ENCODE peak calls at places on chromosomes 13 and 19, in four cellular contexts. N is heart left ventricle, W is pancreas, D is IMR-90. M is an unnamed sample.

GRCh38 chr19:750640-751423 is at the start of gene MISP:
- DNase-seq in N (no peak), W (peak; percentile 72), D (no peak), M (no peak)

GRCh38 chr13:50574731-50575130 is 268.8 kb downstream of the DLEU7 start:
- DNase-seq in N (no peak), W (no peak), D (no peak), M (no peak)

GRCh38 chr19:51020988-51021651 is 1.6 kb upstream of the KLK10 start:
- DNase-seq in N (no peak), W (no peak), D (peak; percentile 51), M (no peak)

GRCh38 chr19:37999309-38000213 is 92.6 kb downstream of the SIPA1L3 start:
- DNase-seq in N (peak; percentile 69), W (no peak), D (peak; percentile 98), M (no peak)

GRCh38 chr19:3667766-3668165 is 32.5 kb downstream of the PIP5K1C start:
- DNase-seq in N (no peak), W (no peak), D (no peak), M (no peak)

GRCh38 chr13:110869805-110870706 is 44.8 kb downstream of the ANKRD10 start:
- DNase-seq in N (peak; percentile 87), W (peak; percentile 76), D (peak; percentile 100), M (no peak)

GRCh38 chr13:45292176-45292575 is 48.8 kb downstream of the TPT1 start:
- DNase-seq in N (no peak), W (no peak), D (no peak), M (no peak)

GRCh38 chr19:10514211-10515145 is 2.8 kb downstream of the S1PR5 start:
- DNase-seq in N (no peak), W (no peak), D (no peak), M (no peak)

GRCh38 chr13:41696163-41697003 is 239.0 kb downstream of the RGCC start:
- DNase-seq in N (no peak), W (no peak), D (peak; percentile 92), M (no peak)

GRCh38 chr13:90700340-90700739 is 647.1 kb upstream of the MIR17HG start:
- DNase-seq in N (no peak), W (no peak), D (no peak), M (no peak)

GRCh38 chr19:35144600-35145436 is 1.8 kb downstream of the FXYD7 start:
- DNase-seq in N (no peak), W (no peak), D (no peak), M (no peak)

GRCh38 chr19:22945560-22945959 is 57.4 kb downstream of the ZNF728 start:
- DNase-seq in N (no peak), W (no peak), D (peak; percentile 16), M (no peak)
- H3K9me3 ChIP-seq in N (peaks cover 81% of the 10 kb centered on the region), W (peaks cover 5% of the 10 kb centered on the region), D (peaks cover 19% of the 10 kb centered on the region), M (peaks cover 3% of the 10 kb centered on the region)

GRCh38 chr19:14542721-14543328 is 13.4 kb downstream of the TECR start:
- DNase-seq in N (peak; percentile 55), W (no peak), D (no peak), M (no peak)

GRCh38 chr19:14544977-14545715 is 15.8 kb downstream of the TECR start:
- DNase-seq in N (peak; percentile 85), W (no peak), D (no peak), M (no peak)

GRCh38 chr19:14545716-14546082 is 16.3 kb downstream of the TECR start:
- DNase-seq in N (no peak), W (no peak), D (no peak), M (no peak)

GRCh38 chr19:14540741-14541525 is 11.5 kb downstream of the TECR start:
- DNase-seq in N (no peak), W (no peak), D (no peak), M (no peak)

GRCh38 chr19:14544047-14544446 is 14.7 kb downstream of the TECR start:
- DNase-seq in N (no peak), W (no peak), D (no peak), M (no peak)
- H3K9me3 ChIP-seq in N (no peaks in the 10 kb centered on the region), W (no peaks in the 10 kb centered on the region), D (no peaks in the 10 kb centered on the region), M (no peaks in the 10 kb centered on the region)

GRCh38 chr19:6935069-6935468 is 47.7 kb downstream of the ADGRE1 start:
- DNase-seq in N (no peak), W (no peak), D (no peak), M (no peak)
- H3K9me3 ChIP-seq in N (peaks cover 12% of the 10 kb centered on the region), W (no peaks in the 10 kb centered on the region), D (peaks cover 14% of the 10 kb centered on the region), M (no peaks in the 10 kb centered on the region)

GRCh38 chr13:105804561-105805190 is 730.8 kb downstream of the EFNB2 start:
- DNase-seq in N (no peak), W (no peak), D (peak; percentile 59), M (no peak)
- H3K9me3 ChIP-seq in N (no peaks in the 10 kb centered on the region), W (no peaks in the 10 kb centered on the region), D (no peaks in the 10 kb centered on the region), M (no peaks in the 10 kb centered on the region)

GRCh38 chr19:56912406-56912805 is 71.9 kb upstream of the PEG3 start:
- DNase-seq in N (no peak), W (no peak), D (no peak), M (no peak)
- H3K9me3 ChIP-seq in N (peaks cover 19% of the 10 kb centered on the region), W (no peaks in the 10 kb centered on the region), D (peaks cover 38% of the 10 kb centered on the region), M (peaks cover under 1% of the 10 kb centered on the region)

DNA sequence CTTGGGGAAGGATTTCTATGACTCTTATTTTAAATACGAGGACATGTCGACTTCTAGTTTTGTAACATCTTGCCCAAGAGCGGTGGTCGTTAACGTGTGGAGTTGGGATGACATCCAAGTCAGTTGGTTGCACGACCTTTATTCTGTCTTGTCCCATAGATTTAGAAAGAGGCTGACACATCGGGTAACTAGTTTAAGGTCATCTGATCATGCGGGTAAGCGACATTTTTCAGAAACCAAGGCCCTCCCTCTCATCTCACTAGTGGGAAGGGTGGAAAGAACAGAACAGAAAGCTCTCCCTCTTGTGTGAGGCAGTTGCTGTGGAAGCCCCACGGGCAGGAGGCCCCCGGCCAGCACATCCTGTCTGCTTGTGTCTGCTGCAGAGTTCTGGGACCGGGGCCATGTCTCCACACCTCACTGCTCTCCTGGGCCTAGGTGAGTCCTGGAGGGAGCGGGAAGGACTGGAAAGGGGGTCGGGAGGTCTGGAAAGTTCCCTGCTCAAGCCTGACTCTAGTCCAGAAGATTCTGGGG is at the start of gene LAIR2:
- DNase-seq in N (no peak), W (no peak), D (no peak), M (no peak)
- H3K9me3 ChIP-seq in N (no peaks in the 10 kb centered on the region), W (no peaks in the 10 kb centered on the region), D (peaks cover 14% of the 10 kb centered on the region), M (no peaks in the 10 kb centered on the region)

DNA sequence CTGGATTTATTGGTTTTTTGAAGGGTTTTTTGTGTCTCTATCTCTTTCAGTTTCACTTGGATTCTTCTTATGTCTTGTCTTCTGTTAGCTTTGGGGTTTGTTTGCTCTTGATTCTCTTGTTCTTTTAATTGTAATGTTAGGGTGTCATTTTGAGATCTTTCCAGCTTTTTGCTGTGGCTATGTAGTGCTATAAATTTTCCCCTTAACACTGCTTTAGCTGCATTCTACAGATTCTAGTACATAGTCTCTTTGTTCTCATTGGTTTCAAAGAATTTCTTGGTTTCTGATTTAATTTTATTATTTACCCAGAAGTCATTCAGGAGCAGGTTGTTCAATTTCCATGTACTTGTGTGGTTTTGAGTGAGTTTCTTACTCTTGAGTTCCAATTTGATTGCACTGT is 24.6 kb downstream of the ZNF430 start:
- DNase-seq in N (no peak), W (no peak), D (no peak), M (no peak)
- H3K9me3 ChIP-seq in N (peaks cover 48% of the 10 kb centered on the region), W (no peaks in the 10 kb centered on the region), D (peaks cover 9% of the 10 kb centered on the region), M (peaks cover 17% of the 10 kb centered on the region)

GRCh38 chr19:53212703-53213320 is 19.7 kb upstream of the ZNF665 start:
- DNase-seq in N (no peak), W (no peak), D (no peak), M (no peak)
- H3K9me3 ChIP-seq in N (peaks cover 100% of the 10 kb centered on the region), W (peaks cover 26% of the 10 kb centered on the region), D (peaks cover 72% of the 10 kb centered on the region), M (peaks cover 43% of the 10 kb centered on the region)

DNA sequence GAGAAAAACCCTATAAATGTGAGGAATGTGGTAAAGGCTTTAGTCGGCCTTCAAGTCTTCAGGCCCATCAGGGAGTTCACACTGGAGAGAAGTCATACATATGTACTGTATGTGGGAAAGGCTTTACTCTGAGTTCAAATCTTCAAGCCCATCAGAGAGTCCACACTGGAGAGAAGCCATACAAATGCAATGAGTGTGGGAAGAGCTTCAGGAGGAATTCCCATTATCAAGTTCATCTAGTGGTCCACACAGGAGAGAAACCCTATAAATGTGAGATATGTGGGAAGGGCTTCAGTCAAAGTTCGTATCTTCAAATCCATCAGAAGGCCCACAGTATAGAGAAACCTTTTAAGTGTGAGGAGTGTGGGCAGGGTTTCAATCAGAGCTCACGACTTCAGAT is 11.7 kb downstream of the ZNF226 start:
- DNase-seq in N (no peak), W (no peak), D (no peak), M (no peak)
- H3K9me3 ChIP-seq in N (peaks cover 100% of the 10 kb centered on the region), W (peaks cover 3% of the 10 kb centered on the region), D (peaks cover 65% of the 10 kb centered on the region), M (peaks cover 61% of the 10 kb centered on the region)

GRCh38 chr19:43847884-43848283 is 20.8 kb downstream of the ZNF283 start:
- DNase-seq in N (no peak), W (no peak), D (no peak), M (no peak)

GRCh38 chr19:43839139-43839538 is 12.0 kb downstream of the ZNF283 start:
- DNase-seq in N (no peak), W (no peak), D (no peak), M (no peak)

GRCh38 chr19:43847246-43847645 is 20.1 kb downstream of the ZNF283 start:
- DNase-seq in N (no peak), W (no peak), D (no peak), M (no peak)

DNA sequence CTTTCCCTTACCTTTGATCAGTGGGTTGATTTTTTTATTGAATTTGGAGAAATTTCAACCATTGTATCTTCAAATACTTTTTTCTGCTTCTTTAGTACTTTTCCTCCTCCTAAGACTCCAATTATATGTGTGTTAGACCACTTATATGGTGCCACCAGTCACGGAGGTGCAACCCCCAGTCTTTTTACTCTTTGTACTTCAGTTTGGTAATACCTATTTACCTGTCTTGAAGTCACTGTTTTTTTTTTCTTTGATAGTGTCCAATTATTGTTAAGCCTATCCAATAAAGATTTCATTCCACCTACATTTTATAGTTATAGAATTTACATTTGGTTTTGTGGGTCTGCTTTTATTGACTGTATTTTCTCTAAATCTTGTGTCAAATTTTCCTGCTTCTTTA is 14.9 kb downstream of the ZNF283 start:
- DNase-seq in N (no peak), W (no peak), D (no peak), M (no peak)
- H3K9me3 ChIP-seq in N (peaks cover 98% of the 10 kb centered on the region), W (peaks cover 24% of the 10 kb centered on the region), D (peaks cover 57% of the 10 kb centered on the region), M (peaks cover 31% of the 10 kb centered on the region)